ENCODE peak calls at places on chromosomes 4 and X, in ten cellular contexts. I is adrenal gland; Z is fibroblast of lung; E is CD4-positive, alpha-beta T cell; H is IMR-90; K is ovary; P is GM23338; S is mesothelial cell of epicardium; T is endothelial cell of umbilical vein; B is heart left ventricle. O is an unnamed sample.

GRCh38 chr4:54662123-54662522 is 4.4 kb downstream of the KIT start:
- DNase-seq in P (no peak), H (no peak), Z (no peak), S (no peak), K (no peak), T (no peak), I (no peak), B (no peak), E (no peak), O (no peak)

GRCh38 chrX:125710403-125711062 is 390.9 kb downstream of the TEX13C start:
- DNase-seq in K (no peak), Z (no peak), B (no peak), S (no peak), E (no peak), T (no peak), H (no peak), I (no peak), P (no peak), O (no peak)

GRCh38 chr4:25155957-25156356 is 4.3 kb downstream of the SEPSECS start:
- DNase-seq in H (no peak), P (no peak), B (no peak), I (no peak), T (no peak), S (no peak), K (no peak), E (no peak), Z (no peak), O (no peak)

GRCh38 chr4:1300466-1301455 is 11.1 kb downstream of the MAEA start:
- DNase-seq in K (no peak), T (no peak), E (no peak), P (no peak), I (peak; percentile 82), S (no peak), Z (peak; percentile 71), B (peak; percentile 48), H (peak; percentile 76), O (no peak)

GRCh38 chr4:8192748-8193738 is 6.0 kb upstream of the SH3TC1 start:
- DNase-seq in P (no peak), B (peak; percentile 67), T (peak; percentile 79), I (peak; percentile 49), K (no peak), H (peak; percentile 28), Z (peak; percentile 66), E (no peak), S (no peak), O (no peak)

GRCh38 chr4:81421346-81422218 is 50.1 kb downstream of the RASGEF1B start:
- DNase-seq in K (no peak), E (no peak), P (peak; percentile 39), Z (peak; percentile 47), T (no peak), H (peak; percentile 56), I (peak; percentile 30), S (no peak), B (no peak), O (no peak)

GRCh38 chr4:39565925-39566630 is 38.8 kb upstream of the UGDH start:
- DNase-seq in E (no peak), S (no peak), Z (peak; percentile 77), B (no peak), H (peak; percentile 96), P (no peak), T (peak; percentile 51), I (no peak), K (no peak), O (no peak)

GRCh38 chrX:32392655-32393054 is 818.7 kb downstream of the DMD start:
- DNase-seq in Z (no peak), P (no peak), S (no peak), T (no peak), K (no peak), I (no peak), E (no peak), B (peak; percentile 14), H (no peak), O (no peak)

GRCh38 chr4:81982846-81983540 is 390.8 kb downstream of the HNRNPD start:
- DNase-seq in P (no peak), K (no peak), T (no peak), B (no peak), H (no peak), Z (no peak), I (no peak), S (no peak), E (no peak), O (no peak)

GRCh38 chr4:170226288-170226687 is 136.5 kb upstream of the AADAT start:
- DNase-seq in E (no peak), P (peak; percentile 13), I (no peak), T (no peak), B (no peak), S (no peak), K (no peak), Z (no peak), H (no peak), O (no peak)

GRCh38 chrX:9573282-9574106 is 108.6 kb downstream of the TBL1X start:
- DNase-seq in T (no peak), K (no peak), E (no peak), B (no peak), I (no peak), Z (no peak), H (no peak), P (peak; percentile 38), S (no peak), O (no peak)

GRCh38 chrX:154013614-154014360 is 5.9 kb downstream of the IRAK1 start:
- DNase-seq in K (peak; percentile 62), H (peak; percentile 10), T (peak; percentile 34), S (peak; percentile 60), Z (peak; percentile 31), B (no peak), P (peak; percentile 64), E (peak; percentile 43), I (peak; percentile 25), O (no peak)

GRCh38 chr4:140686799-140687198 is 69.4 kb downstream of the TBC1D9 start:
- DNase-seq in B (no peak), I (no peak), H (peak; percentile 13), Z (no peak), T (no peak), S (no peak), K (no peak), E (no peak), P (no peak), O (no peak)

GRCh38 chr4:186755550-186756519 is 32.2 kb upstream of the FAT1 start:
- DNase-seq in E (no peak), I (no peak), Z (no peak), T (no peak), B (no peak), P (no peak), K (no peak), S (no peak), H (peak; percentile 22), O (no peak)

GRCh38 chr4:41734366-41734765 is 14.2 kb downstream of the PHOX2B start:
- DNase-seq in K (no peak), I (no peak), E (no peak), H (peak; percentile 21), T (no peak), Z (no peak), B (no peak), P (no peak), S (no peak), O (no peak)

GRCh38 chr4:67750691-67751090 is 3.5 kb downstream of the GNRHR start:
- DNase-seq in P (no peak), K (no peak), S (no peak), T (no peak), B (no peak), I (no peak), Z (no peak), H (no peak), E (no peak), O (no peak)

GRCh38 chr4:98614655-98615054 is 43.8 kb downstream of the TSPAN5 start:
- DNase-seq in T (no peak), P (no peak), B (no peak), H (no peak), E (no peak), Z (no peak), S (no peak), I (no peak), K (no peak), O (no peak)
- TF ChIP-seq CTCF in T (no peak), P (no peak), B (no peak), H (no peak), E (no peak), Z (no peak), S (no peak), I (no peak), K (no peak), O (no peak)

GRCh38 chrX:39133971-39134370 is 332.7 kb downstream of the MID1IP1 start:
- DNase-seq in H (no peak), T (no peak), B (peak; percentile 39), P (peak; percentile 24), K (no peak), I (no peak), S (no peak), Z (no peak), E (no peak), O (no peak)
- TF ChIP-seq CTCF in H (no peak), T (no peak), B (peak; percentile 24), P (peak; percentile 50), K (no peak), I (no peak), S (no peak), Z (no peak), E (no peak), O (no peak)

GRCh38 chrX:63765692-63766091 is 19.3 kb downstream of the ARHGEF9 start:
- DNase-seq in K (no peak), H (no peak), T (no peak), E (no peak), S (no peak), Z (no peak), I (no peak), P (no peak), B (no peak), O (no peak)

GRCh38 chrX:63755892-63756291 is 29.1 kb downstream of the ARHGEF9 start:
- DNase-seq in S (no peak), T (no peak), K (no peak), Z (no peak), P (no peak), I (no peak), B (no peak), E (no peak), H (no peak), O (no peak)

GRCh38 chrX:63764946-63765345 is 20.1 kb downstream of the ARHGEF9 start:
- DNase-seq in E (no peak), I (no peak), S (no peak), B (no peak), P (no peak), K (no peak), T (peak; percentile 39), Z (peak; percentile 15), H (peak; percentile 34), O (no peak)

GRCh38 chrX:63761639-63762038 is 23.4 kb downstream of the ARHGEF9 start:
- DNase-seq in Z (no peak), T (peak; percentile 3), I (no peak), S (no peak), P (no peak), K (no peak), E (no peak), H (no peak), B (no peak), O (no peak)
- TF ChIP-seq CTCF in Z (no peak), T (no peak), I (no peak), S (no peak), P (peak; percentile 31), K (no peak), E (no peak), H (no peak), B (peak; percentile 15), O (no peak)

DNA sequence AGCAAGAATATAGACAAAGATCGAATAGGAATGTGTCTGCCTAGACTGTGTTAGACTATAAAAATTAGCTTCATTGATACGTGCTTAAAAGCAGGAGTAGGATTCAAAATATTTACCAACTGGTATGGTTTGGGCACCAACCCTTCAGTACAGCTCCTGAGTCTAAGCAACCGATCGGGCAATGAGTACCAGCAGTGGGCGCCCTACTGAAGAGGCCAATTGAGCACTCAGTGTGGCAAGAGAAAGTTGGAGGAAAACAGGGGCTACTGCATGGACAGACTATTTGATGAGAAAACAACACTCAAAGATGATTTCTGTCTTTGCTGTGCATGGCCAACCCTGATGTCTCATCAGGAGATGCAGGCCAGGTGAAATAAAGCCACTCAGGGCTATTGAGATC is 176.0 kb upstream of the NWD2 start:
- DNase-seq in E (no peak), H (no peak), P (peak; percentile 68), I (no peak), Z (no peak), S (no peak), T (no peak), B (no peak), K (no peak), O (no peak)
- TF ChIP-seq CTCF in E (no peak), H (no peak), P (peak; percentile 77), I (no peak), Z (no peak), S (no peak), T (no peak), B (no peak), K (no peak), O (peak; percentile 25)

O was measured in type B pancreatic cell.